ENCODE peak calls at places on chromosomes 16 and 17, in seven cellular contexts. B is endothelial cell of umbilical vein, S is kidney, Z is A549, U is IMR-90, O is RWPE2, J is HAP-1. Y is an unnamed sample. For H3K9me3, the result is how much of the 10 kb centered on the place peaks cover.

GRCh38 chr17:44751806-44752205 is 7.0 kb upstream of the ADAM11 start:
- DNase-seq in B (no peak), S (no peak), Z (no peak), U (no peak), O (no peak), J (no peak), Y (no peak)

GRCh38 chr17:682150-682549 is 32.5 kb downstream of the VPS53 start:
- DNase-seq in B (no peak), S (no peak), Z (no peak), U (no peak), O (no peak), J (no peak), Y (no peak)

GRCh38 chr17:21218101-21218500 is 4.1 kb upstream of the TMEM11 start:
- DNase-seq in B (peak), S (no peak), Z (no peak), U (no peak), O (no peak), J (no peak), Y (no peak)

GRCh38 chr17:10631048-10631700 is 25.9 kb downstream of the MYH3 start:
- DNase-seq in B (peak), S (no peak), Z (peak), U (peak), O (no peak), J (peak), Y (no peak)

GRCh38 chr16:967546-968295 is 3.1 kb downstream of the LMF1 start:
- DNase-seq in B (no peak), S (no peak), Z (no peak), U (no peak), O (peak), J (no peak), Y (no peak)

GRCh38 chr16:68737730-68738590 is 868 bp downstream of the CDH1 start:
- DNase-seq in B (no peak), S (peak), Z (peak), U (no peak), O (peak), J (no peak), Y (peak)

GRCh38 chr17:80872999-80873951 is 118.4 kb upstream of the CHMP6 start:
- DNase-seq in B (no peak), S (peak), Z (peak), U (no peak), O (peak), J (no peak), Y (no peak)

GRCh38 chr16:89431158-89431584 is 59.2 kb downstream of the ANKRD11 start:
- DNase-seq in B (no peak), S (no peak), Z (peak), U (peak), O (no peak), J (no peak), Y (no peak)

GRCh38 chr17:63096426-63096825 is 130.4 kb downstream of the TANC2 start:
- DNase-seq in B (no peak), S (no peak), Z (no peak), U (peak), O (no peak), J (no peak), Y (no peak)

GRCh38 chr17:74639704-74640142 is 16.2 kb upstream of the CD300E start:
- DNase-seq in B (no peak), S (no peak), Z (no peak), U (no peak), O (no peak), J (no peak), Y (no peak)

GRCh38 chr17:54903375-54903774 is 2.7 kb downstream of the TOM1L1 start:
- DNase-seq in B (no peak), S (peak), Z (no peak), U (no peak), O (no peak), J (no peak), Y (no peak)

GRCh38 chr16:47132310-47132709 is 11.4 kb downstream of the NETO2 start:
- DNase-seq in B (peak), S (no peak), Z (no peak), U (peak), O (no peak), J (no peak), Y (no peak)

GRCh38 chr16:85891033-85891775 is 7.8 kb upstream of the IRF8 start:
- DNase-seq in B (no peak), S (peak), Z (peak), U (peak), O (no peak), J (no peak), Y (peak)

GRCh38 chr16:12366313-12366712 is 389.8 kb downstream of the SNX29 start:
- DNase-seq in B (no peak), S (no peak), Z (no peak), U (no peak), O (no peak), J (no peak), Y (no peak)

GRCh38 chr17:42202696-42203095 is 8.4 kb upstream of the GHDC start:
- DNase-seq in B (no peak), S (no peak), Z (no peak), U (peak), O (no peak), J (no peak), Y (no peak)

GRCh38 chr17:83127431-83128160 is 48.2 kb downstream of the METRNL start:
- DNase-seq in B (no peak), S (peak), Z (no peak), U (no peak), O (no peak), J (no peak), Y (no peak)

GRCh38 chr16:28311913-28312312 is 19.6 kb downstream of the SBK1 start:
- DNase-seq in B (no peak), S (no peak), Z (no peak), U (no peak), O (no peak), J (no peak), Y (no peak)

DNA sequence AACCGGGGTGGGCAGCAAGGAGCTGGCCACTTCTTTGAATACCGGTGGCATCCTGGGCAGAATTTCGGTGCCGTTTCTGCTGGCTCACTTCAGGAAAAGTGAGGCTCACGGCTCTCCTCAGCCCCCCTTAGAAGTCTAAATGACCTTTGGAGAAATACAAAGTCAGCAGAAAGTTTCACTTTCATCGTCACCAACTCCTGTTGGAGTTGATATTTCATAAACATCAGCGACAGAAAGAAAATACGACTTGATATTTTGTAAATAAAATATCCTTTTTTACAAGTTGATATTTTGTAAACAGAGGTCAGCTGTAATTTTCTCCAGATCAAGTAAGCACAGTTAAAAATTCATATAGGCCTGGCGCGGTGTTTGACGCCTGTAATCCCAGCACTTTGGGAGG is 781 bp downstream of the ZNF75A start:
- DNase-seq in B (no peak), S (no peak), Z (no peak), U (no peak), O (no peak), J (no peak), Y (no peak)
- H3K9me3 ChIP-seq in B (under half), S (under half), Z (half or more), U (under half), O (under half), J (under half), Y (under half)

DNA sequence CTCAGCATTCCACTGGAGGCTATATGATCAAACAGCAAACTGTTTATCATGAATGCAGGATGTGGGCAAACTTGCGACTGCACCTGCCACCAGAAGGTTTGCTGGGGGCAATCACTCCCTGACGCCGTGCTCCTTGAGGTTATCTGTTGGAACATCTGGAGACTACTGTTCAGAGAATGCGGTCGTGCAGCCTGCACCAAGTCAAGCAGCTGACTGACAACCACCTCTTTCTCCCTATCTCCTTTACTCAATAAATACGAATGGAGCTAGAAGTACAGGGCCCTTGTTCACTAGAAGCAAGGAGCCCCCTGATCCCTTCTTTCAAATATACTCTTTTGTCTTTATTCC is 2101.2 kb downstream of the TP53TG3F start:
- DNase-seq in B (no peak), S (no peak), Z (no peak), U (no peak), O (no peak), J (no peak), Y (no peak)
- H3K9me3 ChIP-seq in B (under half), S (under half), Z (under half), U (under half), O (under half), J (under half), Y (under half)

DNA sequence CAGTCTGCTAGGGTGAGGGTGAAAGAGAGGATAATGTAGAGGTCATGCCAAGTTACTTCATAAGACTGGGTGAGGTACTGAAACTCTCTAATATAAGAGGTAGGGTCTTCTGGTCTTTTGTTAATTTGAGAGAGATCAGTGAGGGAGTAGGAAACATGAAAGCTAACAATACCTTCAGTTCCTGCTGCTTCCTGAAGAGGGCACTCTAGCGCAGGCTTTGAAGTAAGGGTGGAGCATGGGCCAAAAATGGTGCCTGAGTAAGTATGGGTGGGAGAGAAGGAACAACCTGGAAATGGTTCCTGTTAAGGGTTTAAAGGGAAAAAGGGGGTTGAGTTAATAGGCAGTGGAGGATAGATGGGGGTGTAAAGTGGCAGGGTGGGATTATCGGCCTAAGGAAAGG is 2449.5 kb downstream of the TP53TG3F start:
- DNase-seq in B (no peak), S (no peak), Z (no peak), U (no peak), O (no peak), J (no peak), Y (no peak)
- H3K9me3 ChIP-seq in B (under half), S (under half), Z (under half), U (under half), O (under half), J (under half), Y (under half)

GRCh38 chr16:35557731-35558130 is 2098.3 kb downstream of the TP53TG3F start:
- DNase-seq in B (no peak), S (no peak), Z (no peak), U (no peak), O (no peak), J (no peak), Y (no peak)

GRCh38 chr16:35552763-35553162 is 2093.4 kb downstream of the TP53TG3F start:
- DNase-seq in B (no peak), S (no peak), Z (no peak), U (no peak), O (no peak), J (no peak), Y (no peak)
- H3K9me3 ChIP-seq in B (under half), S (under half), Z (under half), U (under half), O (under half), J (under half), Y (under half)

DNA sequence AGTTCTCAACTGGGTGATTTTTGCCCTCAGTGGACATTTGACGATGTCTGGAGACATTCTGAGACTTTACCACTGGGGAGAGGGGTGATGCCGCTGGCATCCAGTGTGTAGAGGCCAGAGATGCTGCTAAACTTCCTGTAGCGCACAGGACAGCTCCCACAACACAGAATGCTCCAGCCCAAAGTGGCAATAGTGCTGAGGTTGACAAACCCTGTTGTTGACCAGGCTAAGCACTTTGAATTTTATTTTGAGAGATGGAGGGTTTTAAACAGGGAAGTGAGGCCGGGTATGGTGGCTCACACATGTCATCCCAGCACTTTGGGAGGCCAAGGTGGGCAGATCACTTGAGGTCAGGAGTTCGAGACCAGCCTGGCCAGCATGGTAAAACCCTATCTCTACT is 44.0 kb downstream of the SYT17 start:
- DNase-seq in B (no peak), S (no peak), Z (no peak), U (no peak), O (no peak), J (no peak), Y (no peak)
- H3K9me3 ChIP-seq in B (under half), S (under half), Z (under half), U (under half), O (under half), J (under half), Y (under half)

GRCh38 chr17:5184284-5184683 is 7.4 kb downstream of the ZNF594 start:
- DNase-seq in B (no peak), S (no peak), Z (no peak), U (no peak), O (no peak), J (no peak), Y (no peak)
- H3K9me3 ChIP-seq in B (under half), S (under half), Z (half or more), U (half or more), O (half or more), J (half or more), Y (under half)